ENCODE peak calls at places on chromosomes 1 and 21, in six cellular contexts. J is CD4-positive, alpha-beta T cell; D is neural progenitor cell; X is endothelial cell of umbilical vein; R is T-helper 9 cell; F is left cardiac atrium. M is an unnamed sample.
A peak's percentile ranks its signal among the peaks of the same experiment; 100 is the strongest.

GRCh38 chr21:45971487-45972352 is 9.8 kb upstream of the COL6A1 start:
- DNase-seq in J (no peak), D (no peak), X (no peak), R (no peak), F (peak; percentile 77), M (no peak)

GRCh38 chr1:16208270-16208987 is 4.0 kb downstream of the ARHGEF19 start:
- DNase-seq in J (no peak), D (no peak), X (no peak), R (no peak), F (no peak), M (no peak)

GRCh38 chr1:173097001-173097400 is 46.3 kb upstream of the TNFSF18 start:
- DNase-seq in J (no peak), D (no peak), X (peak; percentile 14), R (no peak), F (no peak), M (no peak)

GRCh38 chr21:42545317-42545716 is 31.7 kb downstream of the SLC37A1 start:
- DNase-seq in J (no peak), D (no peak), X (no peak), R (no peak), F (no peak), M (no peak)

GRCh38 chr1:154148787-154149186 is 6.1 kb downstream of the NUP210L start:
- DNase-seq in J (no peak), D (no peak), X (peak; percentile 75), R (no peak), F (no peak), M (no peak)

GRCh38 chr1:151010346-151010726 is 2.1 kb downstream of the PRUNE1 start:
- DNase-seq in J (no peak), D (no peak), X (no peak), R (no peak), F (no peak), M (no peak)

GRCh38 chr1:230572121-230573083 is 69.9 kb upstream of the COG2 start:
- DNase-seq in J (no peak), D (no peak), X (no peak), R (no peak), F (no peak), M (no peak)

GRCh38 chr1:187680823-187681222 is 852.1 kb downstream of the PLA2G4A start:
- DNase-seq in J (no peak), D (no peak), X (no peak), R (no peak), F (no peak), M (no peak)

GRCh38 chr1:66283583-66284041 is 250.3 kb upstream of the SGIP1 start:
- DNase-seq in J (no peak), D (no peak), X (no peak), R (no peak), F (no peak), M (no peak)

GRCh38 chr1:53821380-53821779 is 16.7 kb downstream of the NDC1 start:
- DNase-seq in J (no peak), D (no peak), X (no peak), R (no peak), F (no peak), M (no peak)

GRCh38 chr1:107964397-107965111 is 426 bp downstream of the VAV3 start:
- DNase-seq in J (peak; percentile 39), D (peak; percentile 44), X (peak; percentile 7), R (no peak), F (peak; percentile 23), M (peak; percentile 48)

GRCh38 chr1:61083014-61083798 is 845 bp downstream of the NFIA start:
- DNase-seq in J (peak; percentile 39), D (peak; percentile 66), X (peak; percentile 30), R (peak; percentile 11), F (peak; percentile 39), M (peak; percentile 65)

GRCh38 chr1:181608386-181608785 is 125.1 kb downstream of the CACNA1E start:
- DNase-seq in J (no peak), D (no peak), X (no peak), R (no peak), F (no peak), M (no peak)

GRCh38 chr1:209883341-209883971 is 54.6 kb upstream of the SYT14 start:
- DNase-seq in J (no peak), D (peak; percentile 14), X (peak; percentile 57), R (no peak), F (no peak), M (no peak)

M was measured in Peyer's patch.